ENCODE peak calls at places on chromosomes 12 and 14, in eight cellular contexts. One of them, this sample, is unnamed.

GRCh38 chr12:108565976-108566375 is 3.6 kb downstream of the ISCU start:
- DNase-seq in effector memory CD4-positive, alpha-beta T cell: peak; percentile 50
- DNase-seq in mesothelial cell of epicardium: no peak
- DNase-seq in EH: peak; percentile 81
- DNase-seq in HT1080: peak; percentile 92
- DNase-seq in lower lobe of right lung: peak; percentile 80
- DNase-seq in occipital lobe: peak; percentile 16
- DNase-seq in activated CD4-positive, alpha-beta T cell treated with anti-CD3 and anti-CD28 coated beads, Interleukin-2, amount 50 U/mL, for 1 hour: peak; percentile 57
- DNase-seq in this sample: no peak

GRCh38 chr14:64509036-64509435 is 4.5 kb downstream of the ZBTB1 start:
- DNase-seq in effector memory CD4-positive, alpha-beta T cell: no peak
- DNase-seq in mesothelial cell of epicardium: no peak
- DNase-seq in EH: no peak
- DNase-seq in HT1080: no peak
- DNase-seq in lower lobe of right lung: no peak
- DNase-seq in occipital lobe: no peak
- DNase-seq in activated CD4-positive, alpha-beta T cell treated with anti-CD3 and anti-CD28 coated beads, Interleukin-2, amount 50 U/mL, for 1 hour: no peak
- DNase-seq in this sample: no peak

GRCh38 chr12:52066346-52067080 is 3.3 kb upstream of the ATG101 start:
- DNase-seq in effector memory CD4-positive, alpha-beta T cell: no peak
- DNase-seq in mesothelial cell of epicardium: no peak
- DNase-seq in EH: no peak
- DNase-seq in HT1080: peak; percentile 74
- DNase-seq in lower lobe of right lung: no peak
- DNase-seq in occipital lobe: no peak
- DNase-seq in activated CD4-positive, alpha-beta T cell treated with anti-CD3 and anti-CD28 coated beads, Interleukin-2, amount 50 U/mL, for 1 hour: no peak
- DNase-seq in this sample: no peak

GRCh38 chr14:29518335-29518734 is 409.3 kb downstream of the PRKD1 start:
- DNase-seq in effector memory CD4-positive, alpha-beta T cell: no peak
- DNase-seq in mesothelial cell of epicardium: no peak
- DNase-seq in EH: peak; percentile 28
- DNase-seq in HT1080: peak; percentile 28
- DNase-seq in lower lobe of right lung: no peak
- DNase-seq in occipital lobe: no peak
- DNase-seq in activated CD4-positive, alpha-beta T cell treated with anti-CD3 and anti-CD28 coated beads, Interleukin-2, amount 50 U/mL, for 1 hour: no peak
- DNase-seq in this sample: no peak

GRCh38 chr14:81211844-81212243 is 8.9 kb downstream of the GTF2A1 start:
- DNase-seq in effector memory CD4-positive, alpha-beta T cell: peak; percentile 14
- DNase-seq in mesothelial cell of epicardium: no peak
- DNase-seq in EH: peak; percentile 37
- DNase-seq in HT1080: no peak
- DNase-seq in lower lobe of right lung: no peak
- DNase-seq in occipital lobe: no peak
- DNase-seq in activated CD4-positive, alpha-beta T cell treated with anti-CD3 and anti-CD28 coated beads, Interleukin-2, amount 50 U/mL, for 1 hour: peak; percentile 30
- DNase-seq in this sample: no peak

GRCh38 chr12:20272801-20273200 is 95.5 kb upstream of the PDE3A start:
- DNase-seq in effector memory CD4-positive, alpha-beta T cell: no peak
- DNase-seq in mesothelial cell of epicardium: no peak
- DNase-seq in EH: peak; percentile 23
- DNase-seq in HT1080: no peak
- DNase-seq in lower lobe of right lung: no peak
- DNase-seq in occipital lobe: no peak
- DNase-seq in activated CD4-positive, alpha-beta T cell treated with anti-CD3 and anti-CD28 coated beads, Interleukin-2, amount 50 U/mL, for 1 hour: no peak
- DNase-seq in this sample: no peak

GRCh38 chr14:92985521-92985920 is 62.6 kb downstream of the CHGA start:
- DNase-seq in effector memory CD4-positive, alpha-beta T cell: no peak
- DNase-seq in mesothelial cell of epicardium: no peak
- DNase-seq in EH: no peak
- DNase-seq in HT1080: no peak
- DNase-seq in lower lobe of right lung: no peak
- DNase-seq in occipital lobe: no peak
- DNase-seq in activated CD4-positive, alpha-beta T cell treated with anti-CD3 and anti-CD28 coated beads, Interleukin-2, amount 50 U/mL, for 1 hour: no peak
- DNase-seq in this sample: no peak

GRCh38 chr12:53201639-53202038 is 5.4 kb downstream of the ITGB7 start:
- DNase-seq in effector memory CD4-positive, alpha-beta T cell: no peak
- DNase-seq in mesothelial cell of epicardium: no peak
- DNase-seq in EH: no peak
- DNase-seq in HT1080: no peak
- DNase-seq in lower lobe of right lung: no peak
- DNase-seq in occipital lobe: no peak
- DNase-seq in activated CD4-positive, alpha-beta T cell treated with anti-CD3 and anti-CD28 coated beads, Interleukin-2, amount 50 U/mL, for 1 hour: no peak
- DNase-seq in this sample: no peak

GRCh38 chr12:27515671-27516070 is 8.3 kb upstream of the PPFIBP1 start:
- DNase-seq in effector memory CD4-positive, alpha-beta T cell: no peak
- DNase-seq in mesothelial cell of epicardium: no peak
- DNase-seq in EH: no peak
- DNase-seq in HT1080: no peak
- DNase-seq in lower lobe of right lung: no peak
- DNase-seq in occipital lobe: no peak
- DNase-seq in activated CD4-positive, alpha-beta T cell treated with anti-CD3 and anti-CD28 coated beads, Interleukin-2, amount 50 U/mL, for 1 hour: no peak
- DNase-seq in this sample: no peak

GRCh38 chr12:60415361-60415760 is 819.5 kb downstream of the SLC16A7 start:
- DNase-seq in effector memory CD4-positive, alpha-beta T cell: no peak
- DNase-seq in mesothelial cell of epicardium: no peak
- DNase-seq in EH: peak; percentile 72
- DNase-seq in HT1080: no peak
- DNase-seq in lower lobe of right lung: no peak
- DNase-seq in occipital lobe: no peak
- DNase-seq in activated CD4-positive, alpha-beta T cell treated with anti-CD3 and anti-CD28 coated beads, Interleukin-2, amount 50 U/mL, for 1 hour: no peak
- DNase-seq in this sample: no peak

GRCh38 chr14:101225116-101225728 is 321.7 kb upstream of the RTL1 start:
- DNase-seq in effector memory CD4-positive, alpha-beta T cell: no peak
- DNase-seq in mesothelial cell of epicardium: peak; percentile 44
- DNase-seq in EH: no peak
- DNase-seq in HT1080: no peak
- DNase-seq in lower lobe of right lung: no peak
- DNase-seq in occipital lobe: no peak
- DNase-seq in activated CD4-positive, alpha-beta T cell treated with anti-CD3 and anti-CD28 coated beads, Interleukin-2, amount 50 U/mL, for 1 hour: no peak
- DNase-seq in this sample: no peak

GRCh38 chr12:105813201-105813600 is 325.6 kb downstream of the NUAK1 start:
- DNase-seq in effector memory CD4-positive, alpha-beta T cell: no peak
- DNase-seq in mesothelial cell of epicardium: no peak
- DNase-seq in EH: no peak
- DNase-seq in HT1080: no peak
- DNase-seq in lower lobe of right lung: no peak
- DNase-seq in occipital lobe: no peak
- DNase-seq in activated CD4-positive, alpha-beta T cell treated with anti-CD3 and anti-CD28 coated beads, Interleukin-2, amount 50 U/mL, for 1 hour: no peak
- DNase-seq in this sample: no peak

GRCh38 chr12:12992418-12993175 is 7.5 kb downstream of the HEBP1 start:
- DNase-seq in effector memory CD4-positive, alpha-beta T cell: no peak
- DNase-seq in mesothelial cell of epicardium: no peak
- DNase-seq in EH: peak; percentile 91
- DNase-seq in HT1080: peak; percentile 86
- DNase-seq in lower lobe of right lung: peak; percentile 68
- DNase-seq in occipital lobe: no peak
- DNase-seq in activated CD4-positive, alpha-beta T cell treated with anti-CD3 and anti-CD28 coated beads, Interleukin-2, amount 50 U/mL, for 1 hour: no peak
- DNase-seq in this sample: no peak

GRCh38 chr14:75165586-75166391 is 10.6 kb downstream of the TMED10 start:
- DNase-seq in effector memory CD4-positive, alpha-beta T cell: no peak
- DNase-seq in mesothelial cell of epicardium: no peak
- DNase-seq in EH: no peak
- DNase-seq in HT1080: no peak
- DNase-seq in lower lobe of right lung: no peak
- DNase-seq in occipital lobe: peak; percentile 59
- DNase-seq in activated CD4-positive, alpha-beta T cell treated with anti-CD3 and anti-CD28 coated beads, Interleukin-2, amount 50 U/mL, for 1 hour: no peak
- DNase-seq in this sample: peak; percentile 51

This sample was measured in caudate nucleus.